ENCODE peak calls at places on chromosomes 12 and 14, in nine cellular contexts. One of them, this sample, is unnamed.

GRCh38 chr12:89481218-89481914 is 43.2 kb downstream of the GALNT4 start:
- DNase-seq in GM19239: no peak
- DNase-seq in stimulated activated CD4-positive, alpha-beta T cell treated with anti-CD3 and anti-CD28 coated beads, Interleukin-1b, Interleukin-23, amount 100 ng/mL, for 48 hours: no peak
- DNase-seq in non-pigmented ciliary epithelial cell: no peak
- DNase-seq in activated CD4-positive, alpha-beta memory T cell treated with anti-CD3 and anti-CD28 coated beads, Interleukin-2, amount 10 ng/mL, durations not matched to agents 7 days and 5 days: no peak
- DNase-seq in stimulated activated CD8-positive, alpha-beta memory T cell treated with anti-CD3 and anti-CD28 coated beads, Interleukin-15, amount 100 ng/mL, for 24 hours: no peak
- DNase-seq in ELR: no peak
- DNase-seq in lung: no peak
- DNase-seq in T-cell: no peak
- DNase-seq in this sample: no peak

GRCh38 chr12:31599053-31599452 is 8.1 kb upstream of the DENND5B start:
- DNase-seq in ELR: no peak
- DNase-seq in activated CD4-positive, alpha-beta memory T cell treated with anti-CD3 and anti-CD28 coated beads, Interleukin-2, amount 10 ng/mL, durations not matched to agents 7 days and 5 days: no peak
- DNase-seq in T-cell: no peak
- DNase-seq in stimulated activated CD8-positive, alpha-beta memory T cell treated with anti-CD3 and anti-CD28 coated beads, Interleukin-15, amount 100 ng/mL, for 24 hours: no peak
- DNase-seq in lung: no peak
- DNase-seq in non-pigmented ciliary epithelial cell: no peak
- DNase-seq in GM19239: no peak
- DNase-seq in stimulated activated CD4-positive, alpha-beta T cell treated with anti-CD3 and anti-CD28 coated beads, Interleukin-1b, Interleukin-23, amount 100 ng/mL, for 48 hours: no peak
- DNase-seq in this sample: peak

GRCh38 chr12:106058256-106059182 is 80.2 kb downstream of the NUAK1 start:
- DNase-seq in ELR: peak
- DNase-seq in lung: no peak
- DNase-seq in activated CD4-positive, alpha-beta memory T cell treated with anti-CD3 and anti-CD28 coated beads, Interleukin-2, amount 10 ng/mL, durations not matched to agents 7 days and 5 days: no peak
- DNase-seq in non-pigmented ciliary epithelial cell: no peak
- DNase-seq in stimulated activated CD8-positive, alpha-beta memory T cell treated with anti-CD3 and anti-CD28 coated beads, Interleukin-15, amount 100 ng/mL, for 24 hours: no peak
- DNase-seq in T-cell: no peak
- DNase-seq in GM19239: no peak
- DNase-seq in stimulated activated CD4-positive, alpha-beta T cell treated with anti-CD3 and anti-CD28 coated beads, Interleukin-1b, Interleukin-23, amount 100 ng/mL, for 48 hours: no peak
- DNase-seq in this sample: no peak

GRCh38 chr12:120376890-120377572 is 8.1 kb upstream of the MSI1 start:
- DNase-seq in GM19239: no peak
- DNase-seq in ELR: no peak
- DNase-seq in stimulated activated CD8-positive, alpha-beta memory T cell treated with anti-CD3 and anti-CD28 coated beads, Interleukin-15, amount 100 ng/mL, for 24 hours: no peak
- DNase-seq in lung: no peak
- DNase-seq in stimulated activated CD4-positive, alpha-beta T cell treated with anti-CD3 and anti-CD28 coated beads, Interleukin-1b, Interleukin-23, amount 100 ng/mL, for 48 hours: no peak
- DNase-seq in T-cell: no peak
- DNase-seq in non-pigmented ciliary epithelial cell: no peak
- DNase-seq in activated CD4-positive, alpha-beta memory T cell treated with anti-CD3 and anti-CD28 coated beads, Interleukin-2, amount 10 ng/mL, durations not matched to agents 7 days and 5 days: no peak
- DNase-seq in this sample: no peak

GRCh38 chr14:29584992-29585391 is 342.7 kb downstream of the PRKD1 start:
- DNase-seq in GM19239: no peak
- DNase-seq in stimulated activated CD4-positive, alpha-beta T cell treated with anti-CD3 and anti-CD28 coated beads, Interleukin-1b, Interleukin-23, amount 100 ng/mL, for 48 hours: no peak
- DNase-seq in lung: peak
- DNase-seq in T-cell: no peak
- DNase-seq in non-pigmented ciliary epithelial cell: peak
- DNase-seq in stimulated activated CD8-positive, alpha-beta memory T cell treated with anti-CD3 and anti-CD28 coated beads, Interleukin-15, amount 100 ng/mL, for 24 hours: no peak
- DNase-seq in activated CD4-positive, alpha-beta memory T cell treated with anti-CD3 and anti-CD28 coated beads, Interleukin-2, amount 10 ng/mL, durations not matched to agents 7 days and 5 days: no peak
- DNase-seq in ELR: peak
- DNase-seq in this sample: no peak

GRCh38 chr12:47982311-47982710 is 18.9 kb downstream of the TMEM106C start:
- DNase-seq in stimulated activated CD4-positive, alpha-beta T cell treated with anti-CD3 and anti-CD28 coated beads, Interleukin-1b, Interleukin-23, amount 100 ng/mL, for 48 hours: no peak
- DNase-seq in non-pigmented ciliary epithelial cell: no peak
- DNase-seq in activated CD4-positive, alpha-beta memory T cell treated with anti-CD3 and anti-CD28 coated beads, Interleukin-2, amount 10 ng/mL, durations not matched to agents 7 days and 5 days: no peak
- DNase-seq in T-cell: no peak
- DNase-seq in stimulated activated CD8-positive, alpha-beta memory T cell treated with anti-CD3 and anti-CD28 coated beads, Interleukin-15, amount 100 ng/mL, for 24 hours: no peak
- DNase-seq in ELR: no peak
- DNase-seq in lung: no peak
- DNase-seq in GM19239: no peak
- DNase-seq in this sample: no peak

GRCh38 chr14:37170993-37171392 is 1.4 kb downstream of the SLC25A21 start:
- DNase-seq in GM19239: no peak
- DNase-seq in T-cell: no peak
- DNase-seq in ELR: no peak
- DNase-seq in lung: no peak
- DNase-seq in non-pigmented ciliary epithelial cell: no peak
- DNase-seq in stimulated activated CD8-positive, alpha-beta memory T cell treated with anti-CD3 and anti-CD28 coated beads, Interleukin-15, amount 100 ng/mL, for 24 hours: no peak
- DNase-seq in stimulated activated CD4-positive, alpha-beta T cell treated with anti-CD3 and anti-CD28 coated beads, Interleukin-1b, Interleukin-23, amount 100 ng/mL, for 48 hours: no peak
- DNase-seq in activated CD4-positive, alpha-beta memory T cell treated with anti-CD3 and anti-CD28 coated beads, Interleukin-2, amount 10 ng/mL, durations not matched to agents 7 days and 5 days: no peak
- DNase-seq in this sample: no peak

GRCh38 chr14:57382283-57382682 is 8.1 kb upstream of the NAA30 start:
- DNase-seq in T-cell: no peak
- DNase-seq in activated CD4-positive, alpha-beta memory T cell treated with anti-CD3 and anti-CD28 coated beads, Interleukin-2, amount 10 ng/mL, durations not matched to agents 7 days and 5 days: no peak
- DNase-seq in lung: no peak
- DNase-seq in non-pigmented ciliary epithelial cell: peak
- DNase-seq in GM19239: no peak
- DNase-seq in stimulated activated CD8-positive, alpha-beta memory T cell treated with anti-CD3 and anti-CD28 coated beads, Interleukin-15, amount 100 ng/mL, for 24 hours: no peak
- DNase-seq in stimulated activated CD4-positive, alpha-beta T cell treated with anti-CD3 and anti-CD28 coated beads, Interleukin-1b, Interleukin-23, amount 100 ng/mL, for 48 hours: no peak
- DNase-seq in ELR: peak
- DNase-seq in this sample: no peak

GRCh38 chr12:80692114-80692513 is 15.3 kb upstream of the MYF6 start:
- DNase-seq in non-pigmented ciliary epithelial cell: no peak
- DNase-seq in T-cell: no peak
- DNase-seq in activated CD4-positive, alpha-beta memory T cell treated with anti-CD3 and anti-CD28 coated beads, Interleukin-2, amount 10 ng/mL, durations not matched to agents 7 days and 5 days: no peak
- DNase-seq in stimulated activated CD8-positive, alpha-beta memory T cell treated with anti-CD3 and anti-CD28 coated beads, Interleukin-15, amount 100 ng/mL, for 24 hours: no peak
- DNase-seq in lung: no peak
- DNase-seq in ELR: no peak
- DNase-seq in GM19239: no peak
- DNase-seq in stimulated activated CD4-positive, alpha-beta T cell treated with anti-CD3 and anti-CD28 coated beads, Interleukin-1b, Interleukin-23, amount 100 ng/mL, for 48 hours: no peak
- DNase-seq in this sample: no peak

GRCh38 chr12:13196302-13196921 is at the start of gene EMP1:
- DNase-seq in non-pigmented ciliary epithelial cell: peak
- DNase-seq in stimulated activated CD8-positive, alpha-beta memory T cell treated with anti-CD3 and anti-CD28 coated beads, Interleukin-15, amount 100 ng/mL, for 24 hours: no peak
- DNase-seq in GM19239: no peak
- DNase-seq in lung: peak
- DNase-seq in ELR: peak
- DNase-seq in stimulated activated CD4-positive, alpha-beta T cell treated with anti-CD3 and anti-CD28 coated beads, Interleukin-1b, Interleukin-23, amount 100 ng/mL, for 48 hours: peak
- DNase-seq in activated CD4-positive, alpha-beta memory T cell treated with anti-CD3 and anti-CD28 coated beads, Interleukin-2, amount 10 ng/mL, durations not matched to agents 7 days and 5 days: peak
- DNase-seq in T-cell: peak
- DNase-seq in this sample: peak

GRCh38 chr12:92142251-92142896 is 3.3 kb downstream of the BTG1 start:
- DNase-seq in activated CD4-positive, alpha-beta memory T cell treated with anti-CD3 and anti-CD28 coated beads, Interleukin-2, amount 10 ng/mL, durations not matched to agents 7 days and 5 days: no peak
- DNase-seq in lung: no peak
- DNase-seq in ELR: no peak
- DNase-seq in stimulated activated CD4-positive, alpha-beta T cell treated with anti-CD3 and anti-CD28 coated beads, Interleukin-1b, Interleukin-23, amount 100 ng/mL, for 48 hours: no peak
- DNase-seq in T-cell: no peak
- DNase-seq in stimulated activated CD8-positive, alpha-beta memory T cell treated with anti-CD3 and anti-CD28 coated beads, Interleukin-15, amount 100 ng/mL, for 24 hours: no peak
- DNase-seq in non-pigmented ciliary epithelial cell: no peak
- DNase-seq in GM19239: no peak
- DNase-seq in this sample: no peak

GRCh38 chr12:19689801-19690472 is 250.6 kb downstream of the AEBP2 start:
- DNase-seq in activated CD4-positive, alpha-beta memory T cell treated with anti-CD3 and anti-CD28 coated beads, Interleukin-2, amount 10 ng/mL, durations not matched to agents 7 days and 5 days: no peak
- DNase-seq in non-pigmented ciliary epithelial cell: no peak
- DNase-seq in stimulated activated CD8-positive, alpha-beta memory T cell treated with anti-CD3 and anti-CD28 coated beads, Interleukin-15, amount 100 ng/mL, for 24 hours: no peak
- DNase-seq in GM19239: no peak
- DNase-seq in T-cell: no peak
- DNase-seq in ELR: no peak
- DNase-seq in stimulated activated CD4-positive, alpha-beta T cell treated with anti-CD3 and anti-CD28 coated beads, Interleukin-1b, Interleukin-23, amount 100 ng/mL, for 48 hours: no peak
- DNase-seq in lung: no peak
- DNase-seq in this sample: no peak

GRCh38 chr14:22168092-22168955 is 420.7 kb downstream of the DAD1 start:
- DNase-seq in activated CD4-positive, alpha-beta memory T cell treated with anti-CD3 and anti-CD28 coated beads, Interleukin-2, amount 10 ng/mL, durations not matched to agents 7 days and 5 days: no peak
- DNase-seq in ELR: no peak
- DNase-seq in stimulated activated CD8-positive, alpha-beta memory T cell treated with anti-CD3 and anti-CD28 coated beads, Interleukin-15, amount 100 ng/mL, for 24 hours: no peak
- DNase-seq in stimulated activated CD4-positive, alpha-beta T cell treated with anti-CD3 and anti-CD28 coated beads, Interleukin-1b, Interleukin-23, amount 100 ng/mL, for 48 hours: no peak
- DNase-seq in GM19239: no peak
- DNase-seq in lung: no peak
- DNase-seq in T-cell: no peak
- DNase-seq in non-pigmented ciliary epithelial cell: no peak
- DNase-seq in this sample: peak

GRCh38 chr12:226401-226800 is 12.4 kb upstream of the SLC6A12 start:
- DNase-seq in lung: no peak
- DNase-seq in T-cell: no peak
- DNase-seq in ELR: no peak
- DNase-seq in GM19239: no peak
- DNase-seq in stimulated activated CD4-positive, alpha-beta T cell treated with anti-CD3 and anti-CD28 coated beads, Interleukin-1b, Interleukin-23, amount 100 ng/mL, for 48 hours: no peak
- DNase-seq in activated CD4-positive, alpha-beta memory T cell treated with anti-CD3 and anti-CD28 coated beads, Interleukin-2, amount 10 ng/mL, durations not matched to agents 7 days and 5 days: no peak
- DNase-seq in non-pigmented ciliary epithelial cell: no peak
- DNase-seq in stimulated activated CD8-positive, alpha-beta memory T cell treated with anti-CD3 and anti-CD28 coated beads, Interleukin-15, amount 100 ng/mL, for 24 hours: no peak
- DNase-seq in this sample: no peak

GRCh38 chr14:69713127-69713800 is 53.7 kb upstream of the SRSF5 start:
- DNase-seq in GM19239: no peak
- DNase-seq in ELR: no peak
- DNase-seq in T-cell: no peak
- DNase-seq in non-pigmented ciliary epithelial cell: no peak
- DNase-seq in stimulated activated CD8-positive, alpha-beta memory T cell treated with anti-CD3 and anti-CD28 coated beads, Interleukin-15, amount 100 ng/mL, for 24 hours: no peak
- DNase-seq in activated CD4-positive, alpha-beta memory T cell treated with anti-CD3 and anti-CD28 coated beads, Interleukin-2, amount 10 ng/mL, durations not matched to agents 7 days and 5 days: no peak
- DNase-seq in stimulated activated CD4-positive, alpha-beta T cell treated with anti-CD3 and anti-CD28 coated beads, Interleukin-1b, Interleukin-23, amount 100 ng/mL, for 48 hours: no peak
- DNase-seq in lung: no peak
- DNase-seq in this sample: no peak

GRCh38 chr12:6367065-6367968 is 8.0 kb downstream of the SCNN1A start:
- DNase-seq in ELR: peak
- DNase-seq in stimulated activated CD4-positive, alpha-beta T cell treated with anti-CD3 and anti-CD28 coated beads, Interleukin-1b, Interleukin-23, amount 100 ng/mL, for 48 hours: no peak
- DNase-seq in GM19239: peak
- DNase-seq in non-pigmented ciliary epithelial cell: no peak
- DNase-seq in lung: no peak
- DNase-seq in activated CD4-positive, alpha-beta memory T cell treated with anti-CD3 and anti-CD28 coated beads, Interleukin-2, amount 10 ng/mL, durations not matched to agents 7 days and 5 days: peak
- DNase-seq in T-cell: peak
- DNase-seq in stimulated activated CD8-positive, alpha-beta memory T cell treated with anti-CD3 and anti-CD28 coated beads, Interleukin-15, amount 100 ng/mL, for 24 hours: no peak
- DNase-seq in this sample: peak

This sample was measured in HL-60.